ENCODE peak calls at places on chromosomes 3 and 15, in six cellular contexts. R is lower leg skin, S is astrocyte of the spinal cord, A is OCI-LY7, E is A673, L is K562. Q is an unnamed sample.

GRCh38 chr3:152444029-152444641 is 175.4 kb downstream of the MBNL1 start:
- DNase-seq in R (no peak), S (peak; percentile 79), A (peak; percentile 71), E (peak; percentile 72), L (no peak), Q (peak; percentile 55)

GRCh38 chr3:195863121-195864061 is 45.0 kb downstream of the TNK2 start:
- DNase-seq in R (peak; percentile 97), S (peak; percentile 92), A (peak; percentile 69), E (peak; percentile 66), L (peak; percentile 86), Q (peak; percentile 85)

GRCh38 chr3:58665410-58665809 is 1.2 kb downstream of the FAM3D start:
- DNase-seq in R (no peak), S (no peak), A (no peak), E (no peak), L (no peak), Q (no peak)

GRCh38 chr15:48963524-48964113 is at the start of gene SHC4:
- DNase-seq in R (peak; percentile 92), S (peak; percentile 87), A (no peak), E (peak; percentile 93), L (peak; percentile 61), Q (peak; percentile 65)

GRCh38 chr15:45521596-45522167 is 873 bp downstream of the SLC30A4 start:
- DNase-seq in R (no peak), S (peak; percentile 22), A (peak; percentile 25), E (no peak), L (no peak), Q (no peak)

GRCh38 chr3:30435950-30436349 is 170.5 kb upstream of the TGFBR2 start:
- DNase-seq in R (no peak), S (no peak), A (no peak), E (peak; percentile 22), L (no peak), Q (no peak)

GRCh38 chr3:196093271-196094111 is 11.6 kb upstream of the TFRC start:
- DNase-seq in R (peak; percentile 56), S (no peak), A (peak; percentile 25), E (no peak), L (no peak), Q (no peak)

GRCh38 chr3:196246612-196247308 is 30.4 kb downstream of the SLC51A start:
- DNase-seq in R (no peak), S (peak; percentile 84), A (no peak), E (no peak), L (no peak), Q (peak; percentile 48)

GRCh38 chr3:61233828-61234227 is 17.4 kb downstream of the FHIT start:
- DNase-seq in R (no peak), S (no peak), A (no peak), E (no peak), L (no peak), Q (no peak)

GRCh38 chr3:29642393-29643033 is 361.6 kb downstream of the RBMS3 start:
- DNase-seq in R (no peak), S (peak; percentile 84), A (no peak), E (no peak), L (no peak), Q (peak; percentile 29)

GRCh38 chr15:82297546-82297945 is 34.9 kb downstream of the SAXO2 start:
- DNase-seq in R (no peak), S (no peak), A (no peak), E (no peak), L (no peak), Q (no peak)

GRCh38 chr3:1326546-1326945 is 233.7 kb downstream of the CNTN6 start:
- DNase-seq in R (no peak), S (no peak), A (no peak), E (no peak), L (no peak), Q (no peak)

GRCh38 chr3:108477511-108478147 is 32.8 kb downstream of the MYH15 start:
- DNase-seq in R (no peak), S (peak; percentile 76), A (peak; percentile 64), E (peak; percentile 84), L (peak; percentile 47), Q (peak; percentile 60)

GRCh38 chr3:149646181-149646766 is 11.6 kb downstream of the WWTR1 start:
- DNase-seq in R (no peak), S (peak; percentile 59), A (no peak), E (no peak), L (peak; percentile 21), Q (no peak)

GRCh38 chr3:134682196-134682880 is 31.5 kb upstream of the KY start:
- DNase-seq in R (no peak), S (no peak), A (no peak), E (no peak), L (no peak), Q (no peak)

GRCh38 chr3:41173926-41174702 is 25.2 kb upstream of the CTNNB1 start:
- DNase-seq in R (no peak), S (no peak), A (no peak), E (no peak), L (no peak), Q (no peak)

GRCh38 chr3:12750658-12751071 is 8.4 kb downstream of the TMEM40 start:
- DNase-seq in R (no peak), S (peak; percentile 84), A (no peak), E (no peak), L (no peak), Q (peak; percentile 88)

GRCh38 chr3:72494076-72495000 is 353.9 kb downstream of the SHQ1 start:
- DNase-seq in R (no peak), S (no peak), A (no peak), E (no peak), L (no peak), Q (peak; percentile 57)

DNA sequence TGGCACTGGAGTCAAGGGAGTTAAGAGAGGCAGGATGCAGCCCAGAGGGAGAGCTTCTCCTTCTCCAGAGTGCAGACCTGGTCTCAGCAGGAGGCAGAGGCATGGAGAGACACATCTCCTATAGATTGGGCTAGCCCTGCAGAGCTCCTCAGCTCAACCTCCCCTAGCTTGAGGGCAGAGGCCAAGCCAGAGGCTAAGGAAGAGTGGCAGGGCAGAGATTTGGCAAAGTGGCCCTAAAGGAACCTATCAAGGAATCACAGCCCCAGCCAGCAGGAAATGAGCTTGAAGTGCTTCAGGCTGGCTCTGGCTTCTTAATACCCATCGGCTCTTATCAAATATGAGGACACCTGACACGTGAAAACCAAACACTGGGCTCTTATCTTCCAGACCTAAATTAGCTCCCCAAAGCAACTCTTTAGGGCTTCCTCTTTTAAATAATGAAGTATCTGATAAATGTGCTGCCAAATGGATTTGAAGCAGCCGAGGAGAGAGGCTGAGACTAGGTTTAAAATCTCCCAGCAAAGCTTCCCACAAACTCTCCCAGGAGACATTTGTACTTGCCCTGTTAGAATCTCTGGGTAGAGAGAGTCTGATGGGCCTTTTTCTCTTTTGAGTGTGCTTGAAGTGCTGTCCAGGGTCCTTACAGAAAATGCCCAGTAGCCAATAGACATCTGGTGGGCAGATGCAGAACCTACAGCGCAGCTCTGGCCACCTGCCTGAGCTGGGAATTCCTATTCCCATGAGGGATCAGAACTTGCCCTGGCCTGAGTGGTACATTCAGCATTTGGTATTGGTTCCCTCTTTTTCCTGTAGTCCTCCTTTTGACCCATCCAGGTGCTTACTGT is 271.4 kb downstream of the CLSTN2 start:
- DNase-seq in R (no peak), S (peak; percentile 49), A (no peak), E (peak; percentile 24), L (peak; percentile 10), Q (peak; percentile 34)
- TF ChIP-seq CTCF in R (no peak), S (peak; percentile 39), A (no peak), E (peak; percentile 15), L (no peak), Q (peak; percentile 43)

DNA sequence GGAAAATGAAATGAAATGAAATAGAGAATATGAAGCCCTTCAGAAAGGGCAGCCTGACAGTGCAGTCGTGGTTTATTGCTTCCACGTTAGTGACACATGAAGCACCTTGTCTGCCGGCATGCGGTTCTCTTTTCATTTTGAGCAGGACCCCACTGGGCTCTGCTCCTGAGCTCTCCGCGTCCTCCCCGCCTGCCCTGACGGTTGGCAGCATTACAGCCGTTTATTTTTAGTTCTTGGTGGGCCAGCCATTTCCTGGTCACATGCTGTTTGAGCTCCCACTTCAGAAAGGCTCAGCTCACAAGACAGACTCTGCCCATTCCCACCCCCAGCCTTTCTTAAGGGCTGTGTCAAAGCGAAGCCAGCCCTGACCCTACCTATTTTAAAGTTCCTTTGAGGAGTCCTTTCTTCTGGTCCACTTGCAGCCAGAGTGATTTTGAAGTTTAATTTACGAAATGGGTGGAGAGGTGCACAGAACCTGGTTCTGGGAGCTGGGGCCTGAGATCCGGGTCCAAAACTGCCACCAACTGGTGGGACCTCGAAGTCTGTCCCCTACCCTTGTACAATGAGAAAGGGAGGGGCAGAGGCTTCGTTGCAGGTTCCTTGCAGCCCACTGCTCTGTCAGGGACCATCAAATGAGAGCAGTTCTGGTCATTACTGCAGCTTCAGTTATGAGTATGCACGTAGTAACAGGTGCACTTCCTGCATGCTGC is 60.1 kb downstream of the MGLL start:
- DNase-seq in R (no peak), S (no peak), A (peak; percentile 55), E (no peak), L (no peak), Q (no peak)
- H3K4me3 ChIP-seq in R (no peak overlapping the region), S (no peak overlapping the region), A (no peak overlapping the region), E (no peak overlapping the region), L (no peak overlapping the region), Q (no peak overlapping the region)

GRCh38 chr15:74311734-74312444 is 55.6 kb downstream of the CYP11A1 start:
- DNase-seq in R (no peak), S (no peak), A (no peak), E (no peak), L (peak; percentile 79), Q (no peak)
- TF ChIP-seq CTCF in R (no peak), S (peak; percentile 80), A (peak; percentile 46), E (peak; percentile 49), L (peak; percentile 92), Q (peak; percentile 76)

GRCh38 chr15:99485153-99485947 is 80.4 kb upstream of the MEF2A start:
- DNase-seq in R (peak; percentile 73), S (no peak), A (no peak), E (no peak), L (no peak), Q (no peak)

GRCh38 chr15:99482993-99483392 is 82.8 kb upstream of the MEF2A start:
- DNase-seq in R (peak; percentile 15), S (no peak), A (no peak), E (no peak), L (no peak), Q (no peak)

GRCh38 chr15:99485992-99486370 is 79.8 kb upstream of the MEF2A start:
- DNase-seq in R (no peak), S (no peak), A (no peak), E (no peak), L (no peak), Q (no peak)

GRCh38 chr15:99487337-99487730 is 78.5 kb upstream of the MEF2A start:
- DNase-seq in R (peak; percentile 39), S (no peak), A (no peak), E (no peak), L (no peak), Q (no peak)

DNA sequence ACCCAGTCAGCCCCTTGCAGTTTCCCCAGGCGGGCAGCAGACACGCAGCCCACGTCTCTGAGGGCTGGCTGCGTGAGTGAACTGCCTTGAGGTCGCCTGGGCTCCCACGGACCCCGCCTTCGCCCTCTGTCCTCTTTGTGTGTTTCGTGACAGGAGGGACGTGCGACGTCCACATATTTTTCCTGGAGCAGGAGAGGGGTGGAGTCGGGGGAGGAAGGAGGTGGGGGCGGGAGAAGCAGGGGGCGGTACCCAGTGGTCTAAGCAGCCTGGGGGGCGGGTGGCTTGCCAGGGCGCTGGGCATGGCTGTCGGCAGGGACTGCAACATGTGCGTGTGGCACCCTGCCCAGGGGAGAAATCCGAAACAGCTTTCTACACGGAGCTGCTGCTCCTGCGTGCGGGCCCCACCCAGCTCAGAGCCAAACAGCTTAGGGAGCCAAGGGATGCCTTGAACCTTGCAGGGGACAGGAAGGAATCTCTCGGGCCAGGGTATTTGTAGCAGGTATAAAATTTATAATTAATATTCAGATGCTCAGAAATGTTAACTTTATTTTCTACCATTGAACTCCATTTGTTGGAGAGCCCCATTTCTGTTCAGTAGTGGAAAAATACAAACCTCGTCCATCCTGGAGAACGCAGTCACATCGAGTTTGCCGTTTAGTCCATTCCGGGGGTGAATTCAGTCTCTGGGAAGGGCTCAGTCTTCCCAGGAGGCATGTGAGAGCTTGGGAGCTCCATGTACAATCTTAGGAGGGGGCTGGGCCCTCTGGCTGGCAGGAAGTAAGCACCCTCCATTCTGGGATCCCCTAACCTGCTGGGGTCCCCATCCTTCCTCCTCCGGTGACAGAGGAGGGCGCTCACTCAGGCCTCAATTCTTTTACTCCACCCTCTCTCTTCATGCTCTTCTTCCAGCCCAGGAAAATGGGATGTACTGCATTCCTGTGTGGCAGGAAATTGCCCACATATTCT is 79.1 kb upstream of the MEF2A start:
- DNase-seq in R (peak; percentile 96), S (peak; percentile 46), A (no peak), E (peak; percentile 75), L (no peak), Q (no peak)
- H3K4me3 ChIP-seq in R (no peak overlapping the region), S (peak overlapping the region; percentile 31), A (no peak overlapping the region), E (peak overlapping the region; percentile 38), L (no peak overlapping the region), Q (peak overlapping the region; percentile 30)

Q was measured in astrocyte of the cerebellum.